ENCODE peak calls at places on chromosome 4, in eight cellular contexts. K is fibroblast of pulmonary artery; H is fibroblast of the aortic adventitia; M is AG10803; C is activated CD8-positive, alpha-beta memory T cell treated with anti-CD3 and anti-CD28 coated beads, Interleukin-2, amount 50 U/mL, for 48 hours; A is left colon; L is stimulated activated CD8-positive, alpha-beta memory T cell treated with anti-CD3 and anti-CD28 coated beads, Interleukin-7, amount 100 ng/mL, for 24 hours; B is OCI-LY7. U is an unnamed sample.

GRCh38 chr4:163672751-163673150 is 178.3 kb downstream of the TMA16 start:
- DNase-seq in K (no peak), H (no peak), M (no peak), C (no peak), A (no peak), L (no peak), B (peak; percentile 20), U (no peak)

GRCh38 chr4:186204103-186204559 is 12.8 kb downstream of the CYP4V2 start:
- DNase-seq in K (peak; percentile 85), H (peak; percentile 55), M (no peak), C (peak; percentile 81), A (no peak), L (peak; percentile 28), B (no peak), U (no peak)

GRCh38 chr4:171629737-171630136 is 183.5 kb upstream of the GALNTL6 start:
- DNase-seq in K (no peak), H (no peak), M (no peak), C (no peak), A (no peak), L (no peak), B (no peak), U (no peak)

GRCh38 chr4:37767546-37767945 is 58.9 kb upstream of the PGM2 start:
- DNase-seq in K (peak; percentile 83), H (peak; percentile 35), M (peak; percentile 3), C (no peak), A (peak; percentile 60), L (no peak), B (no peak), U (no peak)

GRCh38 chr4:172866421-172866820 is 302.2 kb upstream of the GALNT7 start:
- DNase-seq in K (no peak), H (no peak), M (no peak), C (no peak), A (no peak), L (no peak), B (no peak), U (no peak)

GRCh38 chr4:114512595-114513295 is 85.9 kb upstream of the UGT8 start:
- DNase-seq in K (no peak), H (no peak), M (no peak), C (no peak), A (no peak), L (no peak), B (no peak), U (no peak)

GRCh38 chr4:73690051-73690744 is 50.2 kb upstream of the CXCL8 start:
- DNase-seq in K (no peak), H (peak; percentile 43), M (peak; percentile 54), C (no peak), A (no peak), L (no peak), B (no peak), U (peak; percentile 74)

GRCh38 chr4:1959104-1959384 is 49.7 kb downstream of the NELFA start:
- DNase-seq in K (no peak), H (no peak), M (no peak), C (no peak), A (no peak), L (no peak), B (no peak), U (no peak)

GRCh38 chr4:14802596-14802995 is 199.7 kb upstream of the CPEB2 start:
- DNase-seq in K (no peak), H (no peak), M (no peak), C (no peak), A (no peak), L (no peak), B (no peak), U (no peak)

GRCh38 chr4:116501954-116502353 is 583.4 kb downstream of the TRAM1L1 start:
- DNase-seq in K (no peak), H (no peak), M (no peak), C (no peak), A (no peak), L (no peak), B (no peak), U (no peak)

GRCh38 chr4:86831262-86832090 is 17.7 kb downstream of the SLC10A6 start:
- DNase-seq in K (peak; percentile 82), H (peak; percentile 83), M (peak; percentile 94), C (no peak), A (no peak), L (no peak), B (no peak), U (peak; percentile 88)

GRCh38 chr4:183035726-183036415 is 63.2 kb upstream of the WWC2 start:
- DNase-seq in K (no peak), H (no peak), M (no peak), C (no peak), A (no peak), L (no peak), B (no peak), U (no peak)

GRCh38 chr4:4645743-4646142 is 103.9 kb upstream of the STX18 start:
- DNase-seq in K (no peak), H (no peak), M (no peak), C (no peak), A (no peak), L (no peak), B (no peak), U (no peak)

GRCh38 chr4:25258980-25259578 is 25.2 kb downstream of the PI4K2B start:
- DNase-seq in K (peak; percentile 37), H (peak; percentile 24), M (peak; percentile 25), C (no peak), A (no peak), L (no peak), B (no peak), U (peak; percentile 34)

U was measured in HCEC 1CT.